ENCODE peak calls at places on chromosomes 11 and 22, in six cellular contexts. One of them, this sample, is unnamed. For H3K36me3 and H3K27me3, the result is how much of the 10 kb centered on the place peaks cover.

GRCh38 chr11:117096973-117097566 is 1.2 kb downstream of the SIK3 start:
- DNase-seq in left ventricle myocardium inferior: no peak
- DNase-seq in transverse colon: no peak
- DNase-seq in hepatocyte: no peak
- DNase-seq in breast epithelium: no peak
- DNase-seq in mammary epithelial cell: no peak
- DNase-seq in this sample: no peak

GRCh38 chr11:33828604-33829429 is 54.5 kb upstream of the FBXO3 start:
- DNase-seq in breast epithelium: no peak
- DNase-seq in hepatocyte: peak
- DNase-seq in left ventricle myocardium inferior: no peak
- DNase-seq in transverse colon: no peak
- DNase-seq in mammary epithelial cell: no peak
- DNase-seq in this sample: no peak

GRCh38 chr11:22472306-22472705 is 134.1 kb downstream of the SLC17A6 start:
- DNase-seq in hepatocyte: no peak
- DNase-seq in transverse colon: no peak
- DNase-seq in breast epithelium: no peak
- DNase-seq in left ventricle myocardium inferior: no peak
- DNase-seq in mammary epithelial cell: peak
- DNase-seq in this sample: no peak

GRCh38 chr22:41181349-41182241 is 23.5 kb upstream of the L3MBTL2 start:
- DNase-seq in hepatocyte: no peak
- DNase-seq in mammary epithelial cell: peak
- DNase-seq in transverse colon: peak
- DNase-seq in left ventricle myocardium inferior: no peak
- DNase-seq in breast epithelium: no peak
- DNase-seq in this sample: no peak

GRCh38 chr11:130827697-130828377 is 88.4 kb downstream of the SNX19 start:
- DNase-seq in breast epithelium: peak
- DNase-seq in left ventricle myocardium inferior: peak
- DNase-seq in mammary epithelial cell: peak
- DNase-seq in hepatocyte: peak
- DNase-seq in transverse colon: peak
- DNase-seq in this sample: no peak

GRCh38 chr11:3959015-3959917 is 103.8 kb downstream of the STIM1 start:
- DNase-seq in breast epithelium: no peak
- DNase-seq in left ventricle myocardium inferior: no peak
- DNase-seq in transverse colon: no peak
- DNase-seq in mammary epithelial cell: peak
- DNase-seq in hepatocyte: no peak
- DNase-seq in this sample: no peak

GRCh38 chr11:34044664-34045485 is 6.7 kb upstream of the CAPRIN1 start:
- DNase-seq in left ventricle myocardium inferior: no peak
- DNase-seq in mammary epithelial cell: peak
- DNase-seq in breast epithelium: no peak
- DNase-seq in hepatocyte: peak
- DNase-seq in transverse colon: no peak
- DNase-seq in this sample: no peak

GRCh38 chr22:30694171-30694637 is 470 bp upstream of the OSBP2 start:
- DNase-seq in transverse colon: peak
- DNase-seq in left ventricle myocardium inferior: peak
- DNase-seq in hepatocyte: peak
- DNase-seq in breast epithelium: peak
- DNase-seq in mammary epithelial cell: peak
- DNase-seq in this sample: peak

GRCh38 chr11:63609971-63610580 is 4.2 kb downstream of the PLAAT3 start:
- DNase-seq in hepatocyte: no peak
- DNase-seq in mammary epithelial cell: no peak
- DNase-seq in left ventricle myocardium inferior: no peak
- DNase-seq in breast epithelium: no peak
- DNase-seq in transverse colon: no peak
- DNase-seq in this sample: no peak
- TF ChIP-seq CTCF in hepatocyte: no peak
- TF ChIP-seq CTCF in mammary epithelial cell: no peak
- TF ChIP-seq CTCF in left ventricle myocardium inferior: no peak
- TF ChIP-seq CTCF in breast epithelium: no peak
- TF ChIP-seq CTCF in transverse colon: no peak
- TF ChIP-seq CTCF in this sample: no peak

GRCh38 chr11:112235750-112236390 is 9.6 kb downstream of the PTS start:
- DNase-seq in transverse colon: no peak
- DNase-seq in mammary epithelial cell: no peak
- DNase-seq in left ventricle myocardium inferior: no peak
- DNase-seq in hepatocyte: no peak
- DNase-seq in breast epithelium: no peak
- DNase-seq in this sample: no peak
- H3K36me3 ChIP-seq in transverse colon: under half
- H3K36me3 ChIP-seq in mammary epithelial cell: under half
- H3K36me3 ChIP-seq in left ventricle myocardium inferior: half or more
- H3K36me3 ChIP-seq in hepatocyte: under half
- H3K36me3 ChIP-seq in breast epithelium: under half
- H3K36me3 ChIP-seq in this sample: under half

DNA sequence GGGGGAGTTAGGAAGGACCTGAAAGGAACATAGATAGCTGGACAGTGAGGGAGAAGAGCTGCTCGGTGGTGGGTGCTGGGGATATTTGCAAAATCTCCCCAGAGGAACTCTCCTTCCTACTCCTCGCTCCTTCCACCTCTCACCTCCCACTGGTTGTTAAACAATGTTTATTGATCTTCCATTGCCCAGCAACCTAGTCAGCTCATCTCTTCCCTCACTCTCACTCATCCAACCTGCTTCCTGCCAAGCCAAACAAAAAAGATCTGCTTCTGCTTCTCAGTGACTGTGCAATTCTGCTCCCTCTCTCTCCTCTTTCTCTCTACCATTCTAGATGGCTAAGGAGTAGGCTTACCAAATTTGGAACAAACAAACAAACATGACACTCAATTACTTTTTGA is 115.0 kb downstream of the SLC1A2 start:
- DNase-seq in mammary epithelial cell: peak
- DNase-seq in left ventricle myocardium inferior: no peak
- DNase-seq in transverse colon: no peak
- DNase-seq in hepatocyte: peak
- DNase-seq in breast epithelium: no peak
- DNase-seq in this sample: no peak
- H3K27me3 ChIP-seq in mammary epithelial cell: under half
- H3K27me3 ChIP-seq in left ventricle myocardium inferior: under half
- H3K27me3 ChIP-seq in transverse colon: under half
- H3K27me3 ChIP-seq in hepatocyte: under half
- H3K27me3 ChIP-seq in breast epithelium: under half
- H3K27me3 ChIP-seq in this sample: under half

DNA sequence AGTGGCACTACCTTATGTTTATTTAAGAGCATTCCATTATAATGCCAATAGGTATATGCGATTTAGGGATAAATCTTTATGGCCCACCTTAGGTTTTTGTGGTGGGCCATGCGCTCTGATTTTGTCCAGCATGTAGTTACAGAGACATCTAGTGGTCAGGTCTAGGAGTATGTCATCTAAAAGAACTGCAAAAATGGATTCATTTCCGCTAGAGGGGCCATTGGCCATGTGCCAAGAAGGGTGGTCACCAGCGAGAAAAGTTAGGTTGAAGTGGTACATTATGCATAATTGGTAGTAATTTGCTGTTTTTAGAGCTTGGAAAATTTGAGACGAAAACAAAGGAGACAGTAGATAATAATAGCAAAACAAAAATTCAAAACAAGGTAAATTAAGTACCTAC is 27.7 kb downstream of the LRRC4C start:
- DNase-seq in hepatocyte: peak
- DNase-seq in breast epithelium: no peak
- DNase-seq in transverse colon: no peak
- DNase-seq in mammary epithelial cell: no peak
- DNase-seq in left ventricle myocardium inferior: no peak
- DNase-seq in this sample: no peak
- TF ChIP-seq CTCF in hepatocyte: peak
- TF ChIP-seq CTCF in breast epithelium: no peak
- TF ChIP-seq CTCF in transverse colon: no peak
- TF ChIP-seq CTCF in mammary epithelial cell: peak
- TF ChIP-seq CTCF in left ventricle myocardium inferior: peak
- TF ChIP-seq CTCF in this sample: no peak

GRCh38 chr22:37927129-37927936 is 21.2 kb downstream of the MICALL1 start:
- DNase-seq in breast epithelium: no peak
- DNase-seq in mammary epithelial cell: no peak
- DNase-seq in left ventricle myocardium inferior: no peak
- DNase-seq in transverse colon: no peak
- DNase-seq in hepatocyte: no peak
- DNase-seq in this sample: no peak
- H3K36me3 ChIP-seq in breast epithelium: under half
- H3K36me3 ChIP-seq in mammary epithelial cell: half or more
- H3K36me3 ChIP-seq in left ventricle myocardium inferior: half or more
- H3K36me3 ChIP-seq in transverse colon: under half
- H3K36me3 ChIP-seq in hepatocyte: under half
- H3K36me3 ChIP-seq in this sample: under half

GRCh38 chr22:22752556-22753477 is 108.4 kb downstream of the GGTLC2 start:
- DNase-seq in transverse colon: no peak
- DNase-seq in hepatocyte: peak
- DNase-seq in mammary epithelial cell: peak
- DNase-seq in left ventricle myocardium inferior: no peak
- DNase-seq in breast epithelium: no peak
- DNase-seq in this sample: peak
- H3K27me3 ChIP-seq in transverse colon: under half
- H3K27me3 ChIP-seq in hepatocyte: under half
- H3K27me3 ChIP-seq in mammary epithelial cell: under half
- H3K27me3 ChIP-seq in left ventricle myocardium inferior: under half
- H3K27me3 ChIP-seq in breast epithelium: under half
- H3K27me3 ChIP-seq in this sample: under half

GRCh38 chr11:75536786-75537629 is 11.3 kb upstream of the GDPD5 start:
- DNase-seq in mammary epithelial cell: peak
- DNase-seq in breast epithelium: no peak
- DNase-seq in hepatocyte: no peak
- DNase-seq in left ventricle myocardium inferior: no peak
- DNase-seq in transverse colon: no peak
- DNase-seq in this sample: peak
- TF ChIP-seq CTCF in mammary epithelial cell: no peak
- TF ChIP-seq CTCF in breast epithelium: no peak
- TF ChIP-seq CTCF in hepatocyte: no peak
- TF ChIP-seq CTCF in left ventricle myocardium inferior: no peak
- TF ChIP-seq CTCF in transverse colon: no peak
- TF ChIP-seq CTCF in this sample: no peak

This sample was measured in CD8-positive, alpha-beta T cell.